ENCODE peak calls at places on chromosomes 5 and 9, in four cellular contexts. A is HepG2, V is K562, J is H1. K is an unnamed sample.

GRCh38 chr9:69918317-69918716 is 97.7 kb downstream of the CFAP95 start:
- DNase-seq in A (no peak), V (no peak), J (no peak), K (no peak)

GRCh38 chr5:90015584-90016018 is 394.0 kb downstream of the CETN3 start:
- DNase-seq in A (no peak), V (no peak), J (no peak), K (no peak)

GRCh38 chr5:135011355-135012032 is 22.5 kb downstream of the PITX1 start:
- DNase-seq in A (no peak), V (no peak), J (no peak), K (no peak)

GRCh38 chr5:104932431-104932830 is 1369.8 kb upstream of the NUDT12 start:
- DNase-seq in A (no peak), V (no peak), J (peak; percentile 64), K (no peak)

GRCh38 chr5:165126598-165126997 is 1621.2 kb downstream of the MAT2B start:
- DNase-seq in A (no peak), V (no peak), J (no peak), K (no peak)

GRCh38 chr9:126149661-126150060 is 177.0 kb upstream of the MVB12B start:
- DNase-seq in A (peak; percentile 24), V (no peak), J (peak; percentile 33), K (no peak)

GRCh38 chr5:190366-191035 is 794 bp upstream of the LRRC14B start:
- DNase-seq in A (no peak), V (no peak), J (no peak), K (no peak)

GRCh38 chr5:83914662-83915418 is 194.2 kb upstream of the HAPLN1 start:
- DNase-seq in A (no peak), V (no peak), J (no peak), K (no peak)

GRCh38 chr9:137350696-137351584 is 48.9 kb upstream of the NRARP start:
- DNase-seq in A (no peak), V (no peak), J (no peak), K (no peak)

GRCh38 chr9:113973963-113974413 is 97.9 kb downstream of the ZNF618 start:
- DNase-seq in A (no peak), V (no peak), J (no peak), K (peak; percentile 29)

GRCh38 chr9:124771867-124772621 is 933 bp upstream of the NR6A1 start:
- DNase-seq in A (peak; percentile 61), V (peak; percentile 79), J (peak; percentile 95), K (peak; percentile 77)

GRCh38 chr9:21611896-21612295 is 129.8 kb upstream of the IFNE start:
- DNase-seq in A (no peak), V (no peak), J (no peak), K (no peak)

GRCh38 chr9:72986522-72987116 is 33.8 kb upstream of the ALDH1A1 start:
- DNase-seq in A (no peak), V (no peak), J (no peak), K (no peak)

GRCh38 chr9:93099551-93100264 is 3.7 kb downstream of the CARD19 start:
- DNase-seq in A (no peak), V (no peak), J (no peak), K (no peak)

GRCh38 chr5:128224336-128224735 is 140.8 kb downstream of the SLC12A2 start:
- DNase-seq in A (no peak), V (no peak), J (no peak), K (no peak)

GRCh38 chr9:3758816-3759576 is 233.2 kb upstream of the RFX3 start:
- DNase-seq in A (no peak), V (no peak), J (no peak), K (no peak)

GRCh38 chr5:150208187-150209015 is 18.5 kb downstream of the SLC6A7 start:
- DNase-seq in A (no peak), V (no peak), J (no peak), K (peak; percentile 14)

GRCh38 chr9:99118782-99119466 is 14.0 kb downstream of the TGFBR1 start:
- DNase-seq in A (no peak), V (no peak), J (no peak), K (no peak)

GRCh38 chr5:36683821-36684434 is 77.5 kb downstream of the SLC1A3 start:
- DNase-seq in A (no peak), V (no peak), J (no peak), K (no peak)

GRCh38 chr9:89863837-89864236 is 259.0 kb downstream of the GADD45G start:
- DNase-seq in A (no peak), V (no peak), J (no peak), K (no peak)

GRCh38 chr9:92188969-92189781 is 74.0 kb upstream of the SPTLC1 start:
- DNase-seq in A (peak; percentile 45), V (no peak), J (no peak), K (no peak)

GRCh38 chr9:14021871-14022525 is 291.9 kb downstream of the NFIB start:
- DNase-seq in A (no peak), V (no peak), J (no peak), K (no peak)

GRCh38 chr5:133128066-133128465 is 76.3 kb downstream of the HSPA4 start:
- DNase-seq in A (no peak), V (no peak), J (no peak), K (no peak)

GRCh38 chr5:51882647-51883046 is 499.4 kb downstream of the ISL1 start:
- DNase-seq in A (no peak), V (no peak), J (no peak), K (no peak)

GRCh38 chr5:43020294-43020711 is 19.8 kb downstream of the ANXA2R start:
- DNase-seq in A (peak; percentile 23), V (no peak), J (no peak), K (no peak)
- TF ChIP-seq RNF2 in A (no peak), V (no peak), J (peak; percentile 66), K (no peak)

GRCh38 chr5:42689391-42689790 is 67.2 kb upstream of the CCDC152 start:
- DNase-seq in A (no peak), V (no peak), J (no peak), K (no peak)
- TF ChIP-seq RNF2 in A (no peak), V (no peak), J (no peak), K (no peak)

GRCh38 chr9:2502210-2502609 is 119.4 kb upstream of the VLDLR start:
- DNase-seq in A (no peak), V (no peak), J (no peak), K (no peak)

GRCh38 chr9:2496934-2497333 is 124.7 kb upstream of the VLDLR start:
- DNase-seq in A (no peak), V (no peak), J (no peak), K (no peak)

GRCh38 chr9:2506310-2506709 is 115.3 kb upstream of the VLDLR start:
- DNase-seq in A (no peak), V (no peak), J (no peak), K (no peak)

GRCh38 chr9:2497666-2498400 is 123.8 kb upstream of the VLDLR start:
- DNase-seq in A (no peak), V (no peak), J (no peak), K (no peak)

GRCh38 chr9:2502760-2503159 is 118.8 kb upstream of the VLDLR start:
- DNase-seq in A (no peak), V (no peak), J (no peak), K (no peak)
- TF ChIP-seq RNF2 in A (no peak), V (no peak), J (no peak), K (no peak)

GRCh38 chr5:160083501-160083900 is 35.7 kb downstream of the PWWP2A start:
- DNase-seq in A (no peak), V (no peak), J (no peak), K (peak; percentile 21)

GRCh38 chr5:160081495-160081894 is 37.8 kb downstream of the PWWP2A start:
- DNase-seq in A (no peak), V (no peak), J (no peak), K (no peak)

GRCh38 chr5:160082589-160082988 is 36.7 kb downstream of the PWWP2A start:
- DNase-seq in A (no peak), V (no peak), J (no peak), K (no peak)

GRCh38 chr5:160079753-160080152 is 39.5 kb downstream of the PWWP2A start:
- DNase-seq in A (no peak), V (no peak), J (no peak), K (no peak)

DNA sequence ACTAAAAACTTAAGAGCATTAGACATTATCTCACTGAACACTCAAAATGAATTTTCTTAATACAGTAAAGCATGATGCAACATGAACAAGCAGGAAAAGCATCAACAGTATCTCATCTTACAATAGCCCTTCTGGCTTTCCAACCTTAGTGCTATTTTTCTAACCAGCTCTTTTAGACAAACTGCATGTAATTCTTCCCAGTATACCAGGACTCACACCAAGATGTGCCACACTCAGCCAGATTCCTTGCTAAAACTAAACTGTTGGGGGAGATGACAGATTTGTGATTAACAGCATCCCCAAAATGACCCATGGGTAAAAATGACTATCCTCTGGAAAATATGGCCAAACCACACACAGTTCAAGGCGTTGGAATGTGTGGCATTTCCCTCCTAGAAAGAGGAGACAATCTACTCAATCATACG is 36.2 kb downstream of the PWWP2A start:
- DNase-seq in A (no peak), V (no peak), J (no peak), K (peak; percentile 42)
- TF ChIP-seq RNF2 in A (no peak), V (no peak), J (no peak), K (no peak)

DNA sequence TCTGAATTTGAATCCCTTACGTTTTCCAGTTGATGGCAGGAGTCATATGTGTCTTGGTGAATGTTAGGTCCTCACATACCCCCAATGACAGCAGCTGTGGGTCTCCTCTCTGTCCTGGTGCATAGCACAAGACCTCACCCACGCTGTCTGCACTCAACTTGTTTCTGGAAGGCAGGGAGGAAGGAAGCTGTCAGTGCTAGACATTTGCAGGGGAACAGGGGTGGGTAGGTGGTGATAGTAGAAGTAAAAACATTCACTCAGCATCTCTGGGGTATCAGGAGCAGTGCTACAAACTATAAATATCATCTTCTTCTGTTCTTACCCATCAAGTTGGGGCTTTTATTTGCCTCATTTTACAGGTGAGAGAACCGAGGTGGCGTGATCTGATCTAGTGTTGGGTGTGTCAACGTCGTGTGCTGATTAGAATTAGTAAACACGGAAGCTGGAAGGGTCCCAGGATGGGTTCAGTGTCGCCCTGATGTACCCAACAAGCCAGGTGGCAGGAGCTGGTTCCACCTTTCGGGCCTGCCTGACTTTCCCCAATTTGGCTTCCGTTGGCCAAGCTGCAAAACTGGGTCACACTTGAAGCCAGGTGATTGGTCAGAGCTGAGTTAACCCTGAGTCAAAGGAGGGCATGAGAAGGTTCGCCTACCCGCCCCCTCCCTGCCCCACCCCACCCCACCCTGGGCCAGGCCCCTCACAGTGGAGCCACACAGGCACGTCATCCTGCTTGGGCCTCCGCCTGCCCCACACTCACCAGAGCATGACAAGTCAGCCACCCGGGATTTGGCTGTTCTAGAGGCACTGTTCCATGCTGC is 15.8 kb downstream of the ERGIC1 start:
- DNase-seq in A (no peak), V (no peak), J (no peak), K (no peak)
- TF ChIP-seq RNF2 in A (no peak), V (no peak), J (no peak), K (no peak)

DNA sequence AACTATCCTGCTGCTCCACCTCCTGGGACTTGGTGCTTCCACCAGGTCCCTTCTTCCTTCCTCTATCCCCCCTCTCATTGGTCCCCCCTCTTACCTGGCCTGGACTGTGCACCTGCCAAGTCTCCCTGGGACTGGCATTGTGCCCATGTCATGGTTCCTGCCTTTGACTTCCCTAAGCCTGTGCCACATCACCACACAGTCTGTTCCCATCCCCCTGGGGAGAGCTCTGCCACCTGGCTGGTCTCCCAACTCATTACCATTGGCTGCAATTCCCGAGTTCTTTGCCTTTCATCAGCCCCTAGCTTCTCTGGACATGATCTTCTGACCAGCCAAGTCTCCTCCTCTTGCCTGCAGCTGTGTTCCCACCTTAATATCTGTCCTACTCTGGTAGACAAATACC is 180.3 kb downstream of the SREK1 start:
- DNase-seq in A (no peak), V (no peak), J (no peak), K (no peak)
- TF ChIP-seq RNF2 in A (no peak), V (no peak), J (no peak), K (no peak)